ENCODE peak calls at places on chromosomes 16 and 17, in nine cellular contexts. D is mesenchymal stem cell; Z is H9; R is heart right ventricle; Q is neuronal stem cell; M is ovary; A is hepatocyte; N is CD4-positive, alpha-beta memory T cell; E is CD8-positive, alpha-beta memory T cell. T is an unnamed sample. For H3K4me1, the result is how much of the 10 kb centered on the place peaks cover.

GRCh38 chr17:71494456-71494855 is 626.4 kb upstream of the SOX9 start:
- DNase-seq in D (no peak), Z (no peak), R (no peak), Q (no peak), M (no peak), A (no peak), N (no peak), E (no peak), T (no peak)

GRCh38 chr16:87123356-87124001 is 193.7 kb downstream of the C16orf95 start:
- DNase-seq in D (peak), Z (no peak), R (no peak), Q (no peak), M (no peak), A (no peak), N (no peak), E (no peak), T (no peak)

GRCh38 chr16:24838554-24839266 is 7.1 kb upstream of the SLC5A11 start:
- DNase-seq in D (peak), Z (no peak), R (no peak), Q (no peak), M (no peak), A (peak), N (no peak), E (no peak), T (peak)

GRCh38 chr16:66790130-66790733 is 11.2 kb downstream of the TERB1 start:
- DNase-seq in D (no peak), Z (no peak), R (no peak), Q (no peak), M (no peak), A (no peak), N (no peak), E (no peak), T (no peak)

GRCh38 chr17:55237268-55237667 is 27.5 kb upstream of the HLF start:
- DNase-seq in D (no peak), Z (no peak), R (no peak), Q (no peak), M (no peak), A (no peak), N (peak), E (no peak), T (no peak)

GRCh38 chr16:83245061-83245460 is 562.7 kb upstream of the HSBP1 start:
- DNase-seq in D (peak), Z (no peak), R (no peak), Q (no peak), M (no peak), A (no peak), N (no peak), E (no peak), T (no peak)

GRCh38 chr16:46573008-46573833 is 48.0 kb downstream of the SHCBP1 start:
- DNase-seq in D (peak), Z (peak), R (no peak), Q (no peak), M (no peak), A (no peak), N (no peak), E (no peak), T (no peak)

GRCh38 chr16:20851601-20852000 is 45.3 kb downstream of the REXO5 start:
- DNase-seq in D (peak), Z (no peak), R (peak), Q (no peak), M (peak), A (peak), N (no peak), E (no peak), T (peak)

GRCh38 chr17:74779948-74780400 is 3.8 kb upstream of the NAT9 start:
- DNase-seq in D (no peak), Z (no peak), R (no peak), Q (no peak), M (no peak), A (no peak), N (peak), E (peak), T (no peak)

GRCh38 chr16:85750021-85750826 is 672 bp downstream of the C16orf74 start:
- DNase-seq in D (peak), Z (peak), R (peak), Q (no peak), M (peak), A (peak), N (no peak), E (no peak), T (no peak)

GRCh38 chr17:65588194-65588808 is 26.9 kb upstream of the AXIN2 start:
- DNase-seq in D (no peak), Z (no peak), R (peak), Q (no peak), M (no peak), A (peak), N (no peak), E (no peak), T (no peak)

GRCh38 chr17:19646788-19647696 is 1.5 kb upstream of the ALDH3A2 start:
- DNase-seq in D (peak), Z (peak), R (no peak), Q (no peak), M (peak), A (no peak), N (no peak), E (no peak), T (no peak)

GRCh38 chr17:82703036-82703745 is 4.7 kb upstream of the RAB40B start:
- DNase-seq in D (no peak), Z (no peak), R (no peak), Q (no peak), M (no peak), A (no peak), N (no peak), E (no peak), T (no peak)

GRCh38 chr17:2282297-2282873 is 21.2 kb downstream of the SMG6 start:
- DNase-seq in D (peak), Z (peak), R (no peak), Q (peak), M (no peak), A (peak), N (peak), E (no peak), T (no peak)

GRCh38 chr17:67260051-67260987 is 15.3 kb upstream of the HELZ start:
- DNase-seq in D (peak), Z (peak), R (no peak), Q (no peak), M (peak), A (peak), N (no peak), E (no peak), T (no peak)

GRCh38 chr17:42101513-42102292 is 3.4 kb upstream of the ZNF385C start:
- DNase-seq in D (peak), Z (peak), R (peak), Q (peak), M (peak), A (peak), N (peak), E (peak), T (peak)

GRCh38 chr17:38922538-38923291 is 2.7 kb upstream of the LASP1NB start:
- DNase-seq in D (peak), Z (peak), R (peak), Q (peak), M (peak), A (peak), N (no peak), E (no peak), T (no peak)

GRCh38 chr17:74769856-74770497 is 6.2 kb downstream of the NAT9 start:
- DNase-seq in D (no peak), Z (no peak), R (no peak), Q (no peak), M (no peak), A (no peak), N (no peak), E (no peak), T (no peak)

GRCh38 chr16:57039148-57039812 is 49.9 kb downstream of the NLRC5 start:
- DNase-seq in D (peak), Z (no peak), R (no peak), Q (no peak), M (no peak), A (no peak), N (no peak), E (peak), T (no peak)

GRCh38 chr16:16075463-16076399 is 126.3 kb downstream of the ABCC1 start:
- DNase-seq in D (peak), Z (no peak), R (peak), Q (no peak), M (peak), A (no peak), N (no peak), E (no peak), T (no peak)

GRCh38 chr17:48578616-48579560 is 738 bp upstream of the HOXB4 start:
- DNase-seq in D (peak), Z (no peak), R (no peak), Q (no peak), M (no peak), A (no peak), N (no peak), E (no peak), T (no peak)

GRCh38 chr16:4415538-4416199 is 727 bp downstream of the CORO7 start:
- DNase-seq in D (no peak), Z (peak), R (peak), Q (no peak), M (no peak), A (peak), N (peak), E (peak), T (no peak)

GRCh38 chr17:46053911-46054534 is 55.0 kb downstream of the STH start:
- DNase-seq in D (peak), Z (no peak), R (no peak), Q (no peak), M (no peak), A (no peak), N (no peak), E (no peak), T (no peak)

GRCh38 chr16:2775317-2775716 is 1.8 kb downstream of the ELOB start:
- DNase-seq in D (no peak), Z (no peak), R (no peak), Q (no peak), M (peak), A (no peak), N (no peak), E (peak), T (no peak)

GRCh38 chr16:2771496-2772402 is 5.3 kb downstream of the ELOB start:
- DNase-seq in D (no peak), Z (peak), R (no peak), Q (no peak), M (peak), A (no peak), N (no peak), E (no peak), T (no peak)

GRCh38 chr16:2775765-2776499 is 1.1 kb downstream of the ELOB start:
- DNase-seq in D (no peak), Z (no peak), R (no peak), Q (no peak), M (no peak), A (no peak), N (no peak), E (peak), T (no peak)

GRCh38 chr16:2774161-2774891 is 2.8 kb downstream of the ELOB start:
- DNase-seq in D (no peak), Z (no peak), R (no peak), Q (no peak), M (peak), A (no peak), N (no peak), E (peak), T (no peak)

DNA sequence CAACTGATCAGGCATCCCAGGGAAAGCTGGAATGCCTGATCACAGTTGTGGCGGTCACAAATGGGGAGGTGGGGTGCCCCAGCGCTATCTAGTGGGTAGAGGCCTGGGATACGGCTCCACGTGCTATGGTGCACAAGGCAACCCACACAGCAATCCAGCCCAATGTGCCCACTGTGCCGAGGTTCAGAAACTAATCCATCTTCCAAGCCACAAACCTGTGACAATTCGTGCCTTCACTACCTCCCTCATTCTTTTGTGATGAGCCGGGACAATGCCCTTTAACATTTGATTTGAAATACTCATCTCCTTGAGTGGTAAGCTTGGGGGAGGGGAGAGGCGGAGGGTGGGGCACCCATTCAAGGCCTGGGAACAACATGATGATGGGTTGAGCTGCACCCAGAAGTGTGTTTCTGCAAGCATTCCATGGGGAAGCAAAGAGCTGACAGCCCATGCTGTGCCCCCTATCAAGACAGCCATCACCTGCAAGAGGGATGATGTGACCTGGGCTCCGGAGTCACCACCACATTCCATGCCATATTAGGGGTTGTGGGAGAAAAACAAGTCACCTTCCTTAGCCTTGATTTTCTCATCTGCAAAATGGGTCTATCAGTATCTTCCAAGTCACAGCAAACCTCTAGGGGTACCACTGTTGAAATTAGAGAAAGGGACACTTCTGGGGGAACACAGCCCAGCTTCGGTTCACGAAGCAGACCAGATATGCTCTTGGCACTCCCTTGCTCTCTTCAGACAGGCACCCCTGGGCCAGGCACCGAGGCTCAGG is 3.7 kb downstream of the ELOB start:
- DNase-seq in D (no peak), Z (peak), R (no peak), Q (no peak), M (peak), A (no peak), N (no peak), E (peak), T (no peak)
- H3K4me1 ChIP-seq in D (under half), Z (under half), R (under half), Q (under half), M (under half), A (under half), N (under half), E (under half), T (under half)

DNA sequence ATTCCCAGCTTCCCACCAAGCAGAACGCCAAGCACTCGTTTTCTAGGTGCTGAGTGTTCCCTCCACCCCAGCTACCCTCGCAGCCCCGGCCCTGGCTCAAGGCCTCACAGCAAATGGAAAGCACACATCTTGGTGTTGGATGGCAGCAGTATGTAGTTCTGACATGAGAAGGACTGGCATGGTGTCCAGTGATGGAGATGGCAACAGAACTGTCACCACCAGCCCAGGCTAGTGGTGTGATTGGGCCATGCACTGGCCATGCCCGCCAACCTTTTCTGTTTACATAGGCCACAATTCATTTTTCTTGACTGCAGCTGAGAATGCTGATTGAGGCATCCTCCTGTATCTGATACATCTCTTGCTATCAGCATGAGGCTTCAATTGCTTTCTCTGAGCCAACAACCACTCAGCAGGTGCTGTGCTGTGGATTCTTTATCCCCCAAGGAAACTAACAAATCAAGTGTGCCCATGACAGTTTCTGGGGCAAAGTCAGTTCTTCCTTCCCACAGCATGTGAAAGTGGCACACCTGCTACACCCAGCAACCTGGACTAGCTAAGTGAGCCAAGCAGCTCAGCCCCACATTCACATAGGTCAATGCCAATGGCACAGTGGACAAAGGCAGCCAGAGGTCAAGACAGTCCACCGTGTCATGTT is 3.8 kb downstream of the SLC12A4 start:
- DNase-seq in D (no peak), Z (no peak), R (no peak), Q (no peak), M (no peak), A (no peak), N (no peak), E (no peak), T (no peak)
- H3K4me1 ChIP-seq in D (half or more), Z (under half), R (half or more), Q (under half), M (under half), A (under half), N (under half), E (under half), T (half or more)

GRCh38 chr17:27545562-27546229 is 85.3 kb upstream of the LGALS9 start:
- DNase-seq in D (peak), Z (no peak), R (no peak), Q (no peak), M (no peak), A (no peak), N (no peak), E (no peak), T (no peak)

GRCh38 chr17:27542841-27543463 is 86.7 kb downstream of the KSR1 start:
- DNase-seq in D (no peak), Z (no peak), R (no peak), Q (no peak), M (no peak), A (no peak), N (no peak), E (no peak), T (no peak)

GRCh38 chr17:27543958-27544349 is 87.0 kb upstream of the LGALS9 start:
- DNase-seq in D (no peak), Z (no peak), R (no peak), Q (no peak), M (peak), A (no peak), N (no peak), E (no peak), T (no peak)

GRCh38 chr17:27543464-27543856 is 87.2 kb downstream of the KSR1 start:
- DNase-seq in D (no peak), Z (no peak), R (no peak), Q (no peak), M (peak), A (no peak), N (no peak), E (no peak), T (no peak)

GRCh38 chr17:27544350-27545131 is 86.4 kb upstream of the LGALS9 start:
- DNase-seq in D (peak), Z (no peak), R (no peak), Q (no peak), M (no peak), A (no peak), N (peak), E (no peak), T (no peak)
- H3K4me1 ChIP-seq in D (under half), Z (under half), R (under half), Q (under half), M (under half), A (half or more), N (under half), E (under half), T (under half)

GRCh38 chr16:2121853-2122252 is 13.8 kb downstream of the PKD1 start:
- DNase-seq in D (no peak), Z (no peak), R (peak), Q (no peak), M (peak), A (no peak), N (no peak), E (no peak), T (no peak)
- H3K4me1 ChIP-seq in D (under half), Z (under half), R (half or more), Q (under half), M (under half), A (under half), N (under half), E (under half), T (half or more)

DNA sequence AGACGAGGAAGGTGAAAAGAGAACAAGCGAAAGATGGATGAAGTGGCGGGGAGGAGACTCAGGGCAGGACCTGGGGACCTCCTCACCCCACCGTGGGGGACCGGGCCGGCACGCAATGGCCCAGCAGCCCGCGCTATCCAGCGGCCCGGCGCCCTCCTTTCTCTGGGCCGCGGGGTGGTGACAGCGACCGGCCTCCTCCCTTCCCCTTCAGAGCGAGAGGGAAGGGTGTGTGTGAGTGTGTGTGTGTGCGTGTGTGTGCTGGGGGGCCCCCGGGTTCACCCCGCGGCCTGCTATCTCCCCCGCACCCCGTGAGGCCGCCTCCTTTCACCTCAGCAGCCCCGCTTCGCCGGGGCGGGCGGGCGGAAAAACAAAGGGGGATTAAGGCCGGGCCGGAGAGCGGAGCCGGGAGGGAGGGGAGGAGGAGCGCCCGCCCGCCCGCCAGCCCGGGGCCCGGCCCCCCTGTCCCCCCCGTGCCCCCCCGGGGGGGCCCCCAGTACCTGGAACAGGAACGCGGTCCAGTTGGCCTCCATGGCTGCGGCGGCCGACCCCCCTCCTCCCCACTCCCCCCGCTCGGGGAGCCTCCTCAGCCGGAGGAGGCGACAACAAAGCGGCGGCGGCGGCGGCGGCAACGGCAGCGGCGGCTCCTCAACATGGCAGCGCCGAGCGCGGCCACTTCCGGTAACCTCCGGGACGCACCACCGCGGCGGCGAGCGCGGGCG is at the start of gene VEZF1:
- DNase-seq in D (peak), Z (peak), R (peak), Q (peak), M (peak), A (peak), N (peak), E (peak), T (no peak)
- H3K4me1 ChIP-seq in D (under half), Z (under half), R (under half), Q (half or more), M (under half), A (under half), N (half or more), E (under half), T (under half)

DNA sequence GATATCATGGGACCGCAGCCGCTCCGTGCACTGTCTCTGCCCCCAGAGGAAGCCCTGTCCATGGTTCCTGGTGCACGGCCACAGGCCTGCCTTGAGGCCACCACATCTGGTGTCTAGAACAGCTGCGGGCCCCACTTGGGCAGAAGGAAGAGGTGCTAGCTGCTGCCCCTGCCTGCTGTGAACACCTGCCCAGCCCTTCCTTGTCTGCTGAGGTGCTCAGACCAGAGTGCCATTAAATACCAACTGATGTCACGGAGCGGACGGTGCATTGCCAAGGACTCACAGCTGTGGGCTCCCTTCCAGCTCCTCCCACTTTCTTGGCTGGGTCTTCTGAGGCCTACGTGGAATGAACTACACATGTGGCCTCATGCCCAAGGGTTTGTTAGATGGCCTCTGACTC is 146.1 kb downstream of the RAB11FIP4 start:
- DNase-seq in D (no peak), Z (peak), R (no peak), Q (no peak), M (peak), A (no peak), N (no peak), E (no peak), T (no peak)
- H3K4me1 ChIP-seq in D (under half), Z (under half), R (under half), Q (under half), M (under half), A (under half), N (under half), E (under half), T (under half)

GRCh38 chr16:70428178-70428998 is 10.5 kb downstream of the ST3GAL2 start:
- DNase-seq in D (peak), Z (peak), R (peak), Q (no peak), M (peak), A (peak), N (no peak), E (no peak), T (peak)
- H3K4me1 ChIP-seq in D (under half), Z (under half), R (half or more), Q (under half), M (under half), A (half or more), N (under half), E (under half), T (under half)